ENCODE peak calls at places on chromosomes 4 and X, in five cellular contexts. B, E, Y, I and N are unnamed samples.

GRCh38 chrX:77749695-77750094 is 36.3 kb downstream of the ATRX start:
- ATAC-seq in B (no peak), E (no peak), Y (no peak), I (no peak), N (no peak)

GRCh38 chr4:112127736-112128322 is 17.4 kb upstream of the FAM241A start:
- ATAC-seq in B (no peak), E (no peak), Y (peak; percentile 84), I (no peak), N (peak; percentile 64)

GRCh38 chr4:44016582-44017421 is 431.8 kb downstream of the KCTD8 start:
- ATAC-seq in B (no peak), E (no peak), Y (no peak), I (no peak), N (peak; percentile 71)

GRCh38 chr4:17786567-17786966 is 5.1 kb upstream of the FAM184B start:
- ATAC-seq in B (no peak), E (no peak), Y (peak; percentile 75), I (no peak), N (peak; percentile 26)

GRCh38 chr4:75995727-75996126 is 5.0 kb upstream of the SDAD1 start:
- ATAC-seq in B (peak; percentile 61), E (no peak), Y (no peak), I (no peak), N (peak; percentile 64)

GRCh38 chrX:151402719-151403390 is 5.8 kb downstream of the VMA21 start:
- ATAC-seq in B (peak; percentile 72), E (no peak), Y (no peak), I (no peak), N (peak; percentile 68)

GRCh38 chr4:73855406-73855805 is 2.3 kb downstream of the PF4V1 start:
- ATAC-seq in B (peak; percentile 57), E (no peak), Y (no peak), I (no peak), N (no peak)

GRCh38 chrX:55908685-55909212 is 191.2 kb downstream of the RRAGB start:
- ATAC-seq in B (peak; percentile 77), E (peak; percentile 50), Y (peak; percentile 68), I (peak; percentile 42), N (peak; percentile 81)